ENCODE peak calls at places on chromosomes 13 and 19, in seven cellular contexts. K is body of pancreas, I is AG04450, E is astrocyte of the spinal cord, A is retinal pigment epithelial cell, F is suprapubic skin, W is esophagus squamous epithelium. G is an unnamed sample.

GRCh38 chr13:36059366-36059765 is 71.8 kb downstream of the DCLK1 start:
- DNase-seq in K (no peak), W (no peak), E (no peak), I (no peak), A (no peak), F (no peak), G (no peak)

GRCh38 chr19:9709305-9709704 is 34.4 kb upstream of the ZNF562 start:
- DNase-seq in I (no peak), E (no peak), W (no peak), A (no peak), K (peak; percentile 46), F (no peak), G (no peak)

GRCh38 chr13:50643055-50643454 is 200.4 kb downstream of the DLEU7 start:
- DNase-seq in K (no peak), A (no peak), F (no peak), E (no peak), W (no peak), I (no peak), G (no peak)

GRCh38 chr19:3138268-3138667 is 2.4 kb downstream of the GNA15 start:
- DNase-seq in E (no peak), W (no peak), A (no peak), K (no peak), F (no peak), I (no peak), G (no peak)

GRCh38 chr13:31441804-31442487 is 242.2 kb downstream of the B3GLCT start:
- DNase-seq in F (no peak), K (peak; percentile 25), A (no peak), W (no peak), I (no peak), E (no peak), G (no peak)

GRCh38 chr13:34412295-34412694 is 529.8 kb upstream of the NBEA start:
- DNase-seq in K (no peak), E (no peak), W (no peak), A (no peak), F (no peak), I (no peak), G (no peak)

GRCh38 chr19:39032164-39032918 is at the start of gene FBXO27:
- DNase-seq in K (peak; percentile 11), F (peak; percentile 71), A (no peak), E (no peak), W (no peak), I (no peak), G (no peak)

GRCh38 chr13:60976367-60976766 is 439.3 kb downstream of the PCDH20 start:
- DNase-seq in E (no peak), F (no peak), A (no peak), K (no peak), I (no peak), W (no peak), G (no peak)

GRCh38 chr13:29578300-29579048 is 17.0 kb downstream of the SLC7A1 start:
- DNase-seq in K (no peak), A (no peak), F (no peak), E (no peak), I (no peak), W (no peak), G (no peak)

GRCh38 chr13:19927117-19927734 is 31.3 kb upstream of the ZMYM2 start:
- DNase-seq in I (no peak), W (no peak), E (peak; percentile 42), K (no peak), F (no peak), A (no peak), G (no peak)

GRCh38 chr19:15050639-15051038 is 1.4 kb downstream of the CASP14 start:
- DNase-seq in I (no peak), A (no peak), E (no peak), W (no peak), K (no peak), F (no peak), G (no peak)

GRCh38 chr13:80214521-80214941 is 126.4 kb downstream of the SPRY2 start:
- DNase-seq in K (no peak), F (no peak), I (peak; percentile 6), E (peak; percentile 54), A (no peak), W (no peak), G (no peak)

GRCh38 chr19:33639034-33639681 is 17.4 kb downstream of the CHST8 start:
- DNase-seq in A (no peak), W (no peak), E (no peak), F (peak; percentile 27), K (no peak), I (no peak), G (no peak)

GRCh38 chr19:10293637-10294367 is 4.0 kb downstream of the ICAM5 start:
- DNase-seq in W (no peak), A (no peak), I (no peak), F (no peak), K (no peak), E (no peak), G (no peak)

GRCh38 chr19:8489591-8490394 is 12.6 kb downstream of the PRAM1 start:
- DNase-seq in W (no peak), E (no peak), K (no peak), A (no peak), F (no peak), I (no peak), G (no peak)

GRCh38 chr13:98458431-98458830 is 118.5 kb downstream of the STK24 start:
- DNase-seq in F (peak; percentile 53), A (no peak), W (no peak), I (no peak), K (no peak), E (no peak), G (no peak)

GRCh38 chr13:107141767-107142166 is 573.8 kb upstream of the ARGLU1 start:
- DNase-seq in E (no peak), K (no peak), W (no peak), I (no peak), F (no peak), A (no peak), G (no peak)

GRCh38 chr13:107133950-107134349 is 566.0 kb upstream of the ARGLU1 start:
- DNase-seq in F (no peak), A (no peak), W (no peak), E (no peak), I (no peak), K (no peak), G (no peak)

GRCh38 chr13:107144432-107144831 is 576.5 kb upstream of the ARGLU1 start:
- DNase-seq in W (no peak), K (no peak), A (no peak), I (no peak), F (no peak), E (peak; percentile 13), G (no peak)

GRCh38 chr13:107138987-107139386 is 571.0 kb upstream of the ARGLU1 start:
- DNase-seq in E (no peak), K (no peak), I (no peak), W (no peak), A (no peak), F (no peak), G (no peak)

DNA sequence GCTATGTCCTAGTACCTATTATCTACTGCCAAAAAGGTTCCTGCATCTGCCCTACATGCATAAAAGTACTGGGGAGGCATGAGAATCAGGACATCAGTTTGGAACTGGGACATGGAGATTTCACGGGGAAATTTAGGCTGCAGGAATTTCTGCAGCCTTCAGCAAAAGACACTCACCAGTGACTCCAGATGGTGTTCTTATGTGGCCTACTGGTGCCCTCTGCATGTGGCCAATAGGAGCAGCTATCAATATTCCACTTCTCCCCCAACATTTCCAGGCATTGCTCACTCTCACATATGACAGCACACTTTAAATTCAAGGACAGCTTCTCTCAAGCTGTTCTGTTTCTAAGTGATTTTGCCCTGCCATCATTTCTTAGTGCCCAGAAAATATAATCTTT is 570.5 kb upstream of the ARGLU1 start:
- DNase-seq in I (no peak), K (no peak), F (no peak), E (no peak), A (no peak), W (no peak), G (no peak)
- TF ChIP-seq CTCF in I (no peak), K (no peak), F (no peak), E (no peak), A (peak; percentile 0), W (no peak), G (no peak)

DNA sequence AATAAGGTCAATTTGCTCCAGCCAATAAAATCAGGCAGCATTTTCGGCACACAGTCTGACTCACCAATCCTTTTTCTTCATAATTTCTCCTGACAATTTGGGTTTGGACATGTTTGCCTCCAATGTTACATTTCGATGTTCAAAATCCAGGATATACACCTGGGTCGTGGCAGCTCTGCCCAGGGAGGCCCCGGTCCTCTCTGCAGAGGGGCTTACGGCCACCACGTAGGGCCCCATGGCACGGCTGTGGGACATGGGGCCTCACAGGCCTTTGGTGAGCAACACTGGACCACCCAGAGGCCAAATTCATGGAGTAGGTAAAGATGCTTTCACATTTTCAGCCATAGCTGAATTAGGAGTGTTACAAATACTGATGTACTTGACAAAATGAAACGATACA is 25.4 kb downstream of the IRS2 start:
- DNase-seq in F (no peak), K (no peak), E (no peak), A (no peak), W (no peak), I (no peak), G (no peak)
- TF ChIP-seq CTCF in F (no peak), K (no peak), E (no peak), A (no peak), W (no peak), I (no peak), G (no peak)

DNA sequence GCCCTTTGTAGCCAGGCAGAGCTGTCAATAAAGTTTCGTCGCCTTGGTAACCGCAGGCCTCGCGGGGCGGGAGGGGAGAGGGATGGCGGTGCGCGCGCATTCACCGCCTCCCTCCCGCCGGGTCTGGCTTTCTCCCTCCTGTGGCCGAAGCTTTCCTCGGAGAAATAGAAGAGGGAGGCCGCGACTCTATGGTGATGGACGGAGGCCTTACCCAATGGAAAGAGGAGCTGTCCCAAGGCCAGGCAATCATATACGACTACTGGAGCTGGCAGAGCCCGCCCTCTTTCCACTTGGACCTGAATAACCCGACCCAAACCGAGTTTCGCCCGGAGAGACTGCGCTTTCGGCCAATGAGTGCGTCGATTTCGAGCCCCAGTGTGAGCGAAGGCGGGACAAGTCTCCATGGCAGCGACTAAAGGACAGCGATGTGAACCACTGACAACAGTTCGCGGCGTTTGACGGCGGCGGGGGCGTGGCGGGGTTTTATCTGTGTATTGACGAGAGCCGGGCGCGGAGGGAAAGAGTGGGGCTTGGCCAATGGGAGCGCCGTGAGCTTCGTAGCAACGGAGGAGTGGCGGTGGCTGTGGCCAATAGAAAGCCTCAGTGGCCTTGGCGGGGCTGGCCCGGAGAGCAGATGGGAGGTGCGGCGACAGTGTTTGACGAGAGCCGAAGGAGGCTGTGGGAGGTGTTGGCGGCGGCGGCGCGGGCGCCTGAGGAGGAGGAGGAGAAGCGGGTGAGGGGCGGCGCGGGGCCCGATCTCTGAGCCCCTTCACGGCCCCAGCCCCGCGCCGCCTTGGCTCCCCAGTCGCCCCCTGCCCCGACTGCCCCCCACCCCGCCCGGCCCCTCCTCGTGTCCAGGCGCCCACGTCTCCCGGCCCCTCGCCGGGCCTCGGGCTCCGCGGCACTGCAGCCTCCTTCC is at the start of gene KMT5C:
- DNase-seq in F (peak; percentile 100), K (peak; percentile 100), A (peak; percentile 100), I (peak; percentile 100), W (peak; percentile 100), E (peak; percentile 100), G (peak; percentile 100)
- TF ChIP-seq CTCF in F (peak; percentile 42), K (peak; percentile 24), A (no peak), I (peak; percentile 43), W (peak; percentile 24), E (peak; percentile 34), G (no peak)

DNA sequence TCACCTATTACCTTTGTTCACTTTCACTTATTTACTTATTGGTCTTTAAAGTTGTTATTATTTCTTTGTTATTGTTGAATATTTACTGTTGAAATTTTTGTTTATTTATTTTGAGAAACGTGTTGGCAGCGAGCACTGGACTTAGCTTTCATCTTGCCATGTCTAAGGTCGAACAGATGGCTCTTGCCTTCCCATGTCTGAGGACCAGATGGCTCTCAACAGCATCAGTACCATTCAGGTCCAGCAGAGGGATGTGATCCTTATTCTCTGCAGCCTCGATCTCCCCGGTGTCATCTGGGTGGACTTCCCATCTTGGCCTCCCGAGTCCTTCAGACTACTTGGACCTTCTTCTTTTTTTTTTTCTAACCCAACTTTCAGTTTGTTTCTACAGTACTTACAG is 1437.6 kb downstream of the UQCRFS1 start:
- DNase-seq in A (no peak), I (no peak), E (no peak), K (no peak), F (no peak), W (no peak), G (no peak)
- TF ChIP-seq CTCF in A (no peak), I (no peak), E (no peak), K (no peak), F (no peak), W (no peak), G (peak; percentile 2)